ENCODE peak calls at places on chromosomes 13 and 19, in ten cellular contexts. U is CD8-positive, alpha-beta memory T cell; K is ascending aorta; B is effector memory CD4-positive, alpha-beta T cell; V is aorta; F is mammary epithelial cell; J is lower lobe of right lung; M is transverse colon; R is A673; C is naive thymus-derived CD4-positive, alpha-beta T cell. X is an unnamed sample.

GRCh38 chr19:43797556-43797955 is 4.7 kb downstream of the LYPD5 start:
- DNase-seq in C (no peak), U (no peak), J (no peak), F (no peak), B (no peak), M (no peak), V (no peak), R (no peak), K (no peak), X (no peak)

GRCh38 chr13:108895220-108895704 is 265.9 kb downstream of the MYO16 start:
- DNase-seq in K (no peak), V (no peak), U (no peak), J (no peak), C (peak; percentile 25), R (peak; percentile 74), M (no peak), F (peak; percentile 65), B (no peak), X (no peak)

GRCh38 chr19:18083929-18084684 is 2.6 kb downstream of the IL12RB1 start:
- DNase-seq in C (no peak), U (no peak), V (no peak), R (no peak), F (no peak), K (no peak), B (no peak), M (no peak), J (no peak), X (no peak)

GRCh38 chr19:41097302-41097701 is 9.1 kb downstream of the CYP2A13 start:
- DNase-seq in M (no peak), R (no peak), K (no peak), U (no peak), J (no peak), B (no peak), C (no peak), F (no peak), V (no peak), X (no peak)

GRCh38 chr19:2207991-2208860 is 27.9 kb downstream of the PLEKHJ1 start:
- DNase-seq in V (no peak), B (no peak), C (no peak), K (no peak), M (peak; percentile 63), R (peak; percentile 82), J (no peak), U (no peak), F (no peak), X (no peak)

GRCh38 chr13:111049791-111050538 is 65.1 kb upstream of the ARHGEF7 start:
- DNase-seq in B (no peak), K (no peak), U (no peak), V (peak; percentile 77), R (no peak), F (no peak), J (no peak), C (no peak), M (no peak), X (peak; percentile 46)

GRCh38 chr19:33998739-33999345 is 173.5 kb upstream of the LSM14A start:
- DNase-seq in C (no peak), U (no peak), R (peak; percentile 12), B (no peak), J (no peak), M (no peak), K (no peak), V (no peak), F (no peak), X (no peak)

GRCh38 chr13:89968468-89968867 is 1379.0 kb upstream of the MIR17HG start:
- DNase-seq in M (no peak), R (no peak), K (no peak), B (no peak), F (no peak), U (no peak), J (no peak), C (no peak), V (no peak), X (no peak)

GRCh38 chr19:43957891-43958290 is 6.9 kb downstream of the ZNF221 start:
- DNase-seq in K (no peak), U (no peak), B (no peak), R (no peak), F (no peak), M (no peak), J (no peak), V (no peak), C (no peak), X (no peak)

GRCh38 chr13:20547479-20547908 is 19.5 kb upstream of the IFT88 start:
- DNase-seq in C (no peak), M (peak; percentile 69), K (no peak), B (no peak), J (no peak), R (no peak), U (no peak), V (no peak), F (no peak), X (no peak)

GRCh38 chr13:93690139-93690538 is 463.5 kb downstream of the GPC6 start:
- DNase-seq in C (no peak), K (no peak), U (no peak), V (no peak), F (no peak), B (no peak), J (no peak), R (peak; percentile 40), M (no peak), X (no peak)

GRCh38 chr19:39362682-39363657 is 20.7 kb downstream of the SAMD4B start:
- DNase-seq in J (no peak), U (no peak), B (no peak), M (no peak), F (peak; percentile 71), C (no peak), K (no peak), R (no peak), V (peak; percentile 58), X (no peak)

GRCh38 chr13:77810430-77810829 is 108.2 kb downstream of the EDNRB start:
- DNase-seq in K (no peak), R (peak; percentile 72), C (no peak), V (no peak), M (no peak), U (no peak), B (no peak), J (no peak), F (peak; percentile 8), X (no peak)

DNA sequence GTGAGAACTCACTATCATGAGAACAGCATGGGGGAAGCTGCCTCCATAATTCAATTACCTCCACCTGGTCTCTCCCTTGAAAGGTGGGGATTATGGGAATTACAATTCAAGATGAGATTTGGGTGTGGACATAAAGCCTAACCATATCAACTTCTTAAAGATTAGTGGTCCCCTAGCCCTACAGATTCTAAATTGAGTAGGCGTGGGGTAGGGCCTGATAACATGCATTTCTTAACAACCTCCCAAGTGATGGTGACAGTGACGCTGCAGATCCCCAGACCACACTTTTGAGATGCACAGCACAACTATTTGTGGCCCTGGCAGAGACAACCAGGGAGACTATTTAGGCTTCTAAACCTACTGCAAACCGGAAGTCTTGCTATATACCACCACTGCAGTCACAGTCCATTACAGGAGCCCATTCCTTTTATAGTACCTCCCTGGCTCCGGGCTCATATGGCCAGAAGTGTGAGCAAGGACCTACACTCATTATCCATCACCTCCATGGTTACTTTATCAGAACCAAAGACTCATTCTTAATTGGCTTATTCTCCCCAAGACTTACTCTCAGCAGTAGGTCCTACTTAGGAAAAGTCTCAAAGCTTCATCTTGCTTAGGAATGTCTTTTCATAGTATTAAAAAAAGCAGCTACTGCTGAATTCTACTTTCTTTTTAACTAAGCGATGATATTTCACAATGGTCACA is 2.1 kb upstream of the DPY19L3 start:
- DNase-seq in F (no peak), R (peak; percentile 27), V (no peak), K (no peak), M (no peak), C (no peak), J (no peak), B (no peak), U (no peak), X (no peak)
- H3K4me3 ChIP-seq in F (no peak overlapping the region), R (peak overlapping the region; percentile 88), V (no peak overlapping the region), K (no peak overlapping the region), M (no peak overlapping the region), C (no peak overlapping the region), J (no peak overlapping the region), B (no peak overlapping the region), U (no peak overlapping the region), X (no peak overlapping the region)

GRCh38 chr19:45782162-45782623 is at the start of gene DMPK:
- DNase-seq in R (no peak), F (peak; percentile 37), J (no peak), M (no peak), K (no peak), U (no peak), C (no peak), V (peak; percentile 89), B (no peak), X (peak; percentile 92)

GRCh38 chr19:45784096-45784495 is 1.8 kb upstream of the DMPK start:
- DNase-seq in C (no peak), B (no peak), U (no peak), K (no peak), V (no peak), R (no peak), F (no peak), M (no peak), J (no peak), X (no peak)

GRCh38 chr19:45781282-45782161 is 768 bp downstream of the DMPK start:
- DNase-seq in K (no peak), M (peak; percentile 50), R (no peak), U (no peak), C (no peak), F (peak; percentile 66), B (no peak), J (no peak), V (peak; percentile 82), X (peak; percentile 83)

GRCh38 chr19:45785097-45785496 is 2.8 kb upstream of the DMPK start:
- DNase-seq in U (no peak), R (no peak), F (no peak), B (no peak), C (no peak), M (no peak), K (no peak), J (no peak), V (no peak), X (no peak)

GRCh38 chr19:45782820-45783785 is 813 bp upstream of the DMPK start:
- DNase-seq in K (no peak), C (no peak), M (peak; percentile 52), R (no peak), B (no peak), J (no peak), V (peak; percentile 92), F (peak; percentile 32), U (no peak), X (peak; percentile 90)
- H3K27ac ChIP-seq in K (peak overlapping the region; percentile 94), C (no peak overlapping the region), M (peak overlapping the region; percentile 81), R (peak overlapping the region; percentile 16), B (no peak overlapping the region), J (peak overlapping the region; percentile 60), V (peak overlapping the region; percentile 91), F (no peak overlapping the region), U (no peak overlapping the region), X (peak overlapping the region; percentile 52)

GRCh38 chr19:15427991-15428471 is 9.2 kb upstream of the AKAP8L start:
- DNase-seq in R (no peak), M (no peak), V (no peak), C (no peak), K (no peak), F (no peak), B (no peak), U (no peak), J (no peak), X (no peak)
- H3K36me3 ChIP-seq in R (peaks cover 62% of the 10 kb centered on the region), M (no peaks in the 10 kb centered on the region), V (no peaks in the 10 kb centered on the region), C (peaks cover 9% of the 10 kb centered on the region), K (peaks cover 61% of the 10 kb centered on the region), F (peaks cover 9% of the 10 kb centered on the region), B (peaks cover 49% of the 10 kb centered on the region), U (peaks cover 21% of the 10 kb centered on the region), J (peaks cover 61% of the 10 kb centered on the region), X (peaks cover 11% of the 10 kb centered on the region)

DNA sequence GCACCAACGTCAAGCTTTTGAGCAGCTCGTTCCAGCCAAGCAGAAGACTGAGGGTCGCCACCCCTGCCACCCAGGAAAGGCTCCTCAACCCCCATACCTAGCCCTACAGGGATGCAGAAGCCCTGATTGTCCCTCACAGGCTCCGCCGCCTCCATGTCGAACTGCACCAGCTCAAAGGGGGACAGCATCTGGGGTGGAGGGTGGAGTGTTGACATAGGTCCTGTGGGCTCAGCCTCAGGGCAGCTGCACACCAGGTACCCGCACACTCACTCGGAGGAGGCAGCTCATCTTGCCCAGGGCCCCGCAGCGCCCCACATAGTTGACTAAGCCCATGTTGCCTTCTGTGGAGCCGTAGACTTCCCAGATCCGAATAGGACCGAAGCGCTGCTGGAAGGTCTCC is 11.6 kb downstream of the SLC27A5 start:
- DNase-seq in J (no peak), K (no peak), V (no peak), B (no peak), U (no peak), F (no peak), M (no peak), R (no peak), C (no peak), X (no peak)
- H3K4me3 ChIP-seq in J (peak overlapping the region; percentile 65), K (peak overlapping the region; percentile 55), V (no peak overlapping the region), B (no peak overlapping the region), U (no peak overlapping the region), F (peak overlapping the region; percentile 81), M (no peak overlapping the region), R (peak overlapping the region; percentile 71), C (no peak overlapping the region), X (peak overlapping the region; percentile 90)